ENCODE peak calls at places on chromosomes 11 and 22, in ten cellular contexts. B is heart right ventricle; P is tibial nerve; D is upper lobe of right lung; U is heart left ventricle; E is H1; N is neuronal stem cell; W is naive thymus-derived CD4-positive, alpha-beta T cell; K is astrocyte; J is ovary. Z is an unnamed sample.
A peak's percentile ranks its signal among the peaks of the same experiment; 100 is the strongest.

GRCh38 chr11:14644396-14645246 is 1.0 kb downstream of the PDE3B start:
- DNase-seq in P (no peak), W (peak; percentile 53), E (no peak), D (peak; percentile 76), B (peak; percentile 30), N (peak; percentile 43), U (no peak), K (no peak), J (no peak), Z (peak; percentile 16)

GRCh38 chr11:118918686-118919280 is 6.9 kb downstream of the BCL9L start:
- DNase-seq in J (no peak), U (no peak), W (peak; percentile 49), P (no peak), D (no peak), E (no peak), K (peak; percentile 28), N (no peak), B (no peak), Z (no peak)

GRCh38 chr11:122784325-122785155 is 53.8 kb upstream of the CRTAM start:
- DNase-seq in E (no peak), D (no peak), P (peak; percentile 77), B (no peak), K (peak; percentile 92), U (no peak), W (no peak), J (peak; percentile 77), N (no peak), Z (no peak)

GRCh38 chr22:41001722-41002122 is 50.5 kb downstream of the RBX1 start:
- DNase-seq in U (no peak), J (no peak), K (peak; percentile 57), N (no peak), B (no peak), D (no peak), E (no peak), W (no peak), P (no peak), Z (no peak)

GRCh38 chr11:117851852-117852251 is 24.6 kb downstream of the FXYD6 start:
- DNase-seq in J (peak; percentile 50), U (no peak), B (no peak), E (no peak), D (no peak), N (no peak), W (no peak), P (no peak), K (peak; percentile 16), Z (no peak)

GRCh38 chr11:79363261-79363660 is 77.6 kb downstream of the TENM4 start:
- DNase-seq in J (no peak), B (no peak), N (no peak), E (no peak), P (no peak), W (no peak), K (peak; percentile 46), D (no peak), U (no peak), Z (no peak)

GRCh38 chr11:83702795-83703194 is 416.6 kb upstream of the CCDC90B start:
- DNase-seq in E (no peak), U (no peak), W (no peak), N (no peak), K (no peak), P (no peak), B (no peak), J (no peak), D (no peak), Z (no peak)

GRCh38 chr11:14308114-14308896 is 50.7 kb downstream of the RRAS2 start:
- DNase-seq in U (no peak), W (peak; percentile 10), E (no peak), B (no peak), D (no peak), P (no peak), J (no peak), K (peak; percentile 36), N (no peak), Z (no peak)

GRCh38 chr11:111788051-111788450 is 21.9 kb upstream of the PPP2R1B start:
- DNase-seq in U (peak; percentile 44), B (peak; percentile 36), N (no peak), K (no peak), J (no peak), P (no peak), D (no peak), W (no peak), E (no peak), Z (no peak)

GRCh38 chr11:8597182-8597581 is 3.2 kb upstream of the STK33 start:
- DNase-seq in J (no peak), N (no peak), B (no peak), U (no peak), W (no peak), P (no peak), K (peak; percentile 78), E (no peak), D (no peak), Z (no peak)

GRCh38 chr11:95660038-95660437 is 129.5 kb downstream of the FAM76B start:
- DNase-seq in J (no peak), U (no peak), K (no peak), W (no peak), N (no peak), E (no peak), B (no peak), P (no peak), D (no peak), Z (no peak)

GRCh38 chr11:87266751-87267150 is 229.0 kb downstream of the TMEM135 start:
- DNase-seq in K (no peak), W (no peak), U (no peak), N (no peak), P (no peak), E (no peak), J (no peak), D (no peak), B (no peak), Z (no peak)

GRCh38 chr11:134074346-134074745 is 5.5 kb downstream of the JAM3 start:
- DNase-seq in U (no peak), B (no peak), J (no peak), D (no peak), E (no peak), K (peak; percentile 52), W (no peak), P (no peak), N (no peak), Z (no peak)
- H3K4me3 ChIP-seq in U (no peak overlapping the region), B (no peak overlapping the region), J (no peak overlapping the region), D (no peak overlapping the region), E (no peak overlapping the region), K (no peak overlapping the region), W (no peak overlapping the region), P (no peak overlapping the region), N (no peak overlapping the region), Z (no peak overlapping the region)

GRCh38 chr22:25352294-25352680 is 132.8 kb downstream of the CRYBB2 start:
- DNase-seq in D (peak; percentile 32), E (no peak), K (no peak), U (peak; percentile 26), B (no peak), W (no peak), J (no peak), N (no peak), P (no peak), Z (no peak)

GRCh38 chr22:25351631-25352293 is 132.3 kb downstream of the CRYBB2 start:
- DNase-seq in J (no peak), U (peak; percentile 41), N (no peak), B (no peak), W (no peak), D (peak; percentile 32), P (no peak), K (no peak), E (no peak), Z (no peak)

GRCh38 chr22:25350551-25350971 is 131.1 kb downstream of the CRYBB2 start:
- DNase-seq in B (no peak), P (no peak), E (no peak), K (no peak), U (peak; percentile 54), W (no peak), N (no peak), D (no peak), J (no peak), Z (no peak)

GRCh38 chr22:25354456-25354855 is 135.0 kb downstream of the CRYBB2 start:
- DNase-seq in D (peak; percentile 47), E (no peak), N (no peak), U (no peak), B (no peak), K (no peak), J (no peak), P (no peak), W (no peak), Z (no peak)

DNA sequence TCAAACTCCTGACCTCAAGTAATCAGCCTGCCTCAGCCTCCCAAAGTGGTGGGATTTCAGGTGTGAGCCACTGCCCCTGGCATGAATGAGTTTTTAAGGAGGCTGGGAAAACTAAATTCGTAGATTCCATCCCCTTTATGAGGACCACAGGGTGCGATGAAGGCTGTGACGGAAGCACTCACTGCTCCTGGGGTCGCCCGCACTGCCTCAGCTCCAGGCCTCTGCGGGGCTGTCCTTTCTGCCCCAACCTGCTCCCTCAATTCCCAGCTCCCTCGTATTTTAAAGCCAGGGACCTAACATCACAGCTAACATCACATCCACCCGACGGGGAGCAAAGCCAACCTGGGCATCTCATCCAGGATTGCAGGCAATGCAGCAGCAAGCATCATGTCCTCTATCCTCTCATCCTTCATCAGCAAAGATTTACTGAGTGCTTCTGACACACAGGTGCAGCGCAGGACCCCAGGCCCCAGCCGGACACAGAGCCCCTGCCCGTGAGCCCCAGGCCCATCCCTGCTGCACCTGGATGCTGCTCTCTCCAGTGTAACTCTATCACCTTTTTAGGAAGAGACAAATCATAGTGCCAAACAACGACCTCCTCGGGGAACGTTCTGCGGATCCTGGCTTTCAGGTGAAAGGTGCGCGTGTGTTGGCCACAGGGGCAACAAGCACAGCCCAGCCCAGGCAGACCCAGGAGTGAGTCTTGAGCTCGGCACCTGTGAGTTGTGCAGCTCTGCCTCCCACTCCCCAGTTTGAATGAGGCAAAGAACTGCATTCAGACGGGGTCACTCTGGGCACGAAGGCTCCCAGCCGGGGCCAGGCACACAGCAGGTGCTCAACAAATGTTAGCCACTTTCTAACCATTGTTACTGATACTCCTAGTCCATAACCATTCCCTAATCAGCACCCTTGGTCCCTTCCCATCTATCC is 134.3 kb downstream of the CRYBB2 start:
- DNase-seq in D (peak; percentile 33), E (no peak), K (no peak), W (no peak), P (no peak), B (no peak), N (no peak), J (no peak), U (no peak), Z (no peak)
- H3K36me3 ChIP-seq in D (peaks cover 75% of the 10 kb centered on the region), E (peaks cover 10% of the 10 kb centered on the region), K (peaks cover 4% of the 10 kb centered on the region), W (no peaks in the 10 kb centered on the region), P (peaks cover 2% of the 10 kb centered on the region), B (peaks cover 16% of the 10 kb centered on the region), N (peaks cover 31% of the 10 kb centered on the region), J (peaks cover 2% of the 10 kb centered on the region), U (peaks cover 90% of the 10 kb centered on the region), Z (peaks cover 23% of the 10 kb centered on the region)

GRCh38 chr11:77637345-77638165 is at the start of gene CLNS1A:
- DNase-seq in B (peak; percentile 81), N (peak; percentile 58), E (peak; percentile 64), D (peak; percentile 89), P (peak; percentile 85), U (peak; percentile 89), K (peak; percentile 82), W (peak; percentile 76), J (peak; percentile 81), Z (peak; percentile 68)
- H3K27ac ChIP-seq in B (peak within 1 kb of the TSS; percentile 67), N (peak within 1 kb of the TSS; percentile 77), E (peak within 1 kb of the TSS; percentile 76), D (peak within 1 kb of the TSS; percentile 87), P (peak within 1 kb of the TSS; percentile 24), U (peak within 1 kb of the TSS; percentile 85), K (peak within 1 kb of the TSS; percentile 74), W (peak within 1 kb of the TSS; percentile 87), J (peak within 1 kb of the TSS; percentile 53), Z (no peak within 1 kb of the TSS)

DNA sequence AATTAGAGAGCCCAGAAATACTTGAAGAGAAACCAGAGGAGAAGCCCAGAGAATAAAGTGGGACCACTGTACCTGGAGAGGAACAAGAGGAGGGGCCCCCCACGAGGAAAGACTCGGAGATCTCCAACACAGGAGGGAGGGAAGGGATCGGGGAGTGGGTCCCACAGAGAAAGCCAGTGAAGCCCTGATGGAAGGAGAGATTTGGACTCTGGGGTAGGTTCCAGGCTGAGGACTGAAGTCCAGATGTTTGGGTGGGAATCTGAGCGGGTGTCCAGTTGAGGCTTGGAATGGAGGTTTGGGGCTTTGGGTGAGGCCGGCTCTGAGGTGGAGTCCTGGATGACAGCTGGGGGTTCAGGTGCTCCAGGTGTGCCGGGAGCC is 32.7 kb downstream of the PDE2A start:
- DNase-seq in P (no peak), W (no peak), J (no peak), K (no peak), N (no peak), D (no peak), B (no peak), U (no peak), E (no peak), Z (no peak)
- H3K4me3 ChIP-seq in P (peak overlapping the region; percentile 68), W (no peak overlapping the region), J (peak overlapping the region; percentile 36), K (no peak overlapping the region), N (no peak overlapping the region), D (peak overlapping the region; percentile 58), B (peak overlapping the region; percentile 70), U (peak overlapping the region; percentile 68), E (no peak overlapping the region), Z (peak overlapping the region; percentile 9)

Z was measured in iPS DF 6.9.